ENCODE peak calls at places on chromosome 21, in five cellular contexts. F, D, N, A and V are unnamed samples.

GRCh38 chr21:37758997-37759396 is 157.3 kb downstream of the KCNJ6 start:
- DNase-seq in N (no peak), F (no peak), A (no peak), D (no peak), V (no peak)

GRCh38 chr21:17491716-17492414 is 21.0 kb upstream of the CXADR start:
- DNase-seq in N (peak; percentile 67), F (peak; percentile 81), A (peak; percentile 52), D (no peak), V (peak; percentile 88)

GRCh38 chr21:45942755-45943629 is 38.6 kb upstream of the COL6A1 start:
- DNase-seq in A (no peak), D (no peak), F (no peak), N (no peak), V (no peak)

GRCh38 chr21:29418813-29419212 is 120.1 kb downstream of the BACH1 start:
- DNase-seq in N (no peak), A (no peak), D (no peak), F (no peak), V (no peak)

GRCh38 chr21:46639489-46640386 is 4.3 kb downstream of the PRMT2 start:
- DNase-seq in D (no peak), F (no peak), N (no peak), A (no peak), V (no peak)

GRCh38 chr21:29382029-29382654 is 83.4 kb downstream of the BACH1 start:
- DNase-seq in F (no peak), D (no peak), A (no peak), N (no peak), V (no peak)

GRCh38 chr21:24941316-24942185 is 665.7 kb downstream of the MRPL39 start:
- DNase-seq in F (no peak), A (no peak), D (no peak), N (no peak), V (no peak)

GRCh38 chr21:46097826-46098286 is at the start of gene COL6A2:
- DNase-seq in D (peak; percentile 39), A (peak; percentile 35), N (peak; percentile 77), F (peak; percentile 25), V (no peak)

GRCh38 chr21:35199733-35200015 is 150.6 kb upstream of the RUNX1 start:
- DNase-seq in N (no peak), F (no peak), A (no peak), D (no peak), V (no peak)

GRCh38 chr21:44932366-44933181 is 7.3 kb upstream of the SLX9 start:
- DNase-seq in N (no peak), F (no peak), D (peak; percentile 73), A (no peak), V (no peak)

GRCh38 chr21:41993744-41994143 is 16.4 kb downstream of the ZBTB21 start:
- DNase-seq in F (peak; percentile 47), D (no peak), A (no peak), N (peak; percentile 39), V (no peak)